ENCODE peak calls at places on chromosomes 2 and 18, in ten cellular contexts. One of them, this sample, is unnamed.

GRCh38 chr2:174952607-174953006 is 52.6 kb downstream of the CHN1 start:
- DNase-seq in left ventricle myocardium inferior: no peak
- DNase-seq in glutamatergic neuron: no peak
- DNase-seq in activated T-cell treated with anti-CD3 and anti-CD28 coated beads for 1 hour: no peak
- DNase-seq in activated CD8-positive, alpha-beta T cell treated with anti-CD3 and anti-CD28 coated beads, Interleukin-2, amount 10 ng/mL, durations not matched to agents 7 days and 5 days: no peak
- DNase-seq in stimulated activated CD8-positive, alpha-beta memory T cell treated with anti-CD3 and anti-CD28 coated beads, Interleukin-4, amount 100 ng/mL, for 4 hours: no peak
- DNase-seq in frontal cortex: no peak
- DNase-seq in cerebellar cortex: no peak
- DNase-seq in iPS-NIHi11: no peak
- DNase-seq in effector CD4-positive, alpha-beta T cell: no peak
- DNase-seq in this sample: peak; percentile 48

GRCh38 chr2:223560704-223561435 is 41.3 kb downstream of the SCG2 start:
- DNase-seq in left ventricle myocardium inferior: no peak
- DNase-seq in glutamatergic neuron: no peak
- DNase-seq in activated T-cell treated with anti-CD3 and anti-CD28 coated beads for 1 hour: no peak
- DNase-seq in activated CD8-positive, alpha-beta T cell treated with anti-CD3 and anti-CD28 coated beads, Interleukin-2, amount 10 ng/mL, durations not matched to agents 7 days and 5 days: no peak
- DNase-seq in stimulated activated CD8-positive, alpha-beta memory T cell treated with anti-CD3 and anti-CD28 coated beads, Interleukin-4, amount 100 ng/mL, for 4 hours: no peak
- DNase-seq in frontal cortex: no peak
- DNase-seq in cerebellar cortex: no peak
- DNase-seq in iPS-NIHi11: no peak
- DNase-seq in effector CD4-positive, alpha-beta T cell: no peak
- DNase-seq in this sample: no peak

GRCh38 chr18:22342625-22343024 is 75.1 kb downstream of the CTAGE1 start:
- DNase-seq in left ventricle myocardium inferior: no peak
- DNase-seq in glutamatergic neuron: no peak
- DNase-seq in activated T-cell treated with anti-CD3 and anti-CD28 coated beads for 1 hour: no peak
- DNase-seq in activated CD8-positive, alpha-beta T cell treated with anti-CD3 and anti-CD28 coated beads, Interleukin-2, amount 10 ng/mL, durations not matched to agents 7 days and 5 days: no peak
- DNase-seq in stimulated activated CD8-positive, alpha-beta memory T cell treated with anti-CD3 and anti-CD28 coated beads, Interleukin-4, amount 100 ng/mL, for 4 hours: no peak
- DNase-seq in frontal cortex: no peak
- DNase-seq in cerebellar cortex: no peak
- DNase-seq in iPS-NIHi11: no peak
- DNase-seq in effector CD4-positive, alpha-beta T cell: no peak
- DNase-seq in this sample: no peak

GRCh38 chr18:78664048-78664447 is 315.6 kb upstream of the SALL3 start:
- DNase-seq in left ventricle myocardium inferior: no peak
- DNase-seq in glutamatergic neuron: no peak
- DNase-seq in activated T-cell treated with anti-CD3 and anti-CD28 coated beads for 1 hour: no peak
- DNase-seq in activated CD8-positive, alpha-beta T cell treated with anti-CD3 and anti-CD28 coated beads, Interleukin-2, amount 10 ng/mL, durations not matched to agents 7 days and 5 days: no peak
- DNase-seq in stimulated activated CD8-positive, alpha-beta memory T cell treated with anti-CD3 and anti-CD28 coated beads, Interleukin-4, amount 100 ng/mL, for 4 hours: no peak
- DNase-seq in frontal cortex: no peak
- DNase-seq in cerebellar cortex: no peak
- DNase-seq in iPS-NIHi11: no peak
- DNase-seq in effector CD4-positive, alpha-beta T cell: no peak
- DNase-seq in this sample: no peak

GRCh38 chr2:241863021-241863954 is 4.6 kb upstream of the PDCD1 start:
- DNase-seq in left ventricle myocardium inferior: peak; percentile 8
- DNase-seq in glutamatergic neuron: peak; percentile 20
- DNase-seq in activated T-cell treated with anti-CD3 and anti-CD28 coated beads for 1 hour: no peak
- DNase-seq in activated CD8-positive, alpha-beta T cell treated with anti-CD3 and anti-CD28 coated beads, Interleukin-2, amount 10 ng/mL, durations not matched to agents 7 days and 5 days: peak; percentile 59
- DNase-seq in stimulated activated CD8-positive, alpha-beta memory T cell treated with anti-CD3 and anti-CD28 coated beads, Interleukin-4, amount 100 ng/mL, for 4 hours: peak; percentile 30
- DNase-seq in frontal cortex: no peak
- DNase-seq in cerebellar cortex: no peak
- DNase-seq in iPS-NIHi11: no peak
- DNase-seq in effector CD4-positive, alpha-beta T cell: no peak
- DNase-seq in this sample: no peak

GRCh38 chr2:210502997-210503621 is 26.6 kb upstream of the LANCL1 start:
- DNase-seq in left ventricle myocardium inferior: peak; percentile 20
- DNase-seq in glutamatergic neuron: peak; percentile 70
- DNase-seq in activated T-cell treated with anti-CD3 and anti-CD28 coated beads for 1 hour: peak; percentile 4
- DNase-seq in activated CD8-positive, alpha-beta T cell treated with anti-CD3 and anti-CD28 coated beads, Interleukin-2, amount 10 ng/mL, durations not matched to agents 7 days and 5 days: peak; percentile 46
- DNase-seq in stimulated activated CD8-positive, alpha-beta memory T cell treated with anti-CD3 and anti-CD28 coated beads, Interleukin-4, amount 100 ng/mL, for 4 hours: no peak
- DNase-seq in frontal cortex: peak; percentile 44
- DNase-seq in cerebellar cortex: peak; percentile 72
- DNase-seq in iPS-NIHi11: peak; percentile 73
- DNase-seq in effector CD4-positive, alpha-beta T cell: no peak
- DNase-seq in this sample: no peak

GRCh38 chr2:233597522-233597921 is 19.9 kb upstream of the UGT1A8 start:
- DNase-seq in left ventricle myocardium inferior: no peak
- DNase-seq in glutamatergic neuron: no peak
- DNase-seq in activated T-cell treated with anti-CD3 and anti-CD28 coated beads for 1 hour: no peak
- DNase-seq in activated CD8-positive, alpha-beta T cell treated with anti-CD3 and anti-CD28 coated beads, Interleukin-2, amount 10 ng/mL, durations not matched to agents 7 days and 5 days: no peak
- DNase-seq in stimulated activated CD8-positive, alpha-beta memory T cell treated with anti-CD3 and anti-CD28 coated beads, Interleukin-4, amount 100 ng/mL, for 4 hours: no peak
- DNase-seq in frontal cortex: no peak
- DNase-seq in cerebellar cortex: no peak
- DNase-seq in iPS-NIHi11: no peak
- DNase-seq in effector CD4-positive, alpha-beta T cell: no peak
- DNase-seq in this sample: no peak

GRCh38 chr2:236904389-236905263 is 181.1 kb upstream of the COPS8 start:
- DNase-seq in left ventricle myocardium inferior: no peak
- DNase-seq in glutamatergic neuron: no peak
- DNase-seq in activated T-cell treated with anti-CD3 and anti-CD28 coated beads for 1 hour: no peak
- DNase-seq in activated CD8-positive, alpha-beta T cell treated with anti-CD3 and anti-CD28 coated beads, Interleukin-2, amount 10 ng/mL, durations not matched to agents 7 days and 5 days: peak; percentile 1
- DNase-seq in stimulated activated CD8-positive, alpha-beta memory T cell treated with anti-CD3 and anti-CD28 coated beads, Interleukin-4, amount 100 ng/mL, for 4 hours: no peak
- DNase-seq in frontal cortex: no peak
- DNase-seq in cerebellar cortex: no peak
- DNase-seq in iPS-NIHi11: no peak
- DNase-seq in effector CD4-positive, alpha-beta T cell: no peak
- DNase-seq in this sample: no peak

GRCh38 chr2:82275599-82275998 is 1971.0 kb upstream of the LRRTM1 start:
- DNase-seq in left ventricle myocardium inferior: no peak
- DNase-seq in glutamatergic neuron: no peak
- DNase-seq in activated T-cell treated with anti-CD3 and anti-CD28 coated beads for 1 hour: no peak
- DNase-seq in activated CD8-positive, alpha-beta T cell treated with anti-CD3 and anti-CD28 coated beads, Interleukin-2, amount 10 ng/mL, durations not matched to agents 7 days and 5 days: no peak
- DNase-seq in stimulated activated CD8-positive, alpha-beta memory T cell treated with anti-CD3 and anti-CD28 coated beads, Interleukin-4, amount 100 ng/mL, for 4 hours: no peak
- DNase-seq in frontal cortex: no peak
- DNase-seq in cerebellar cortex: no peak
- DNase-seq in iPS-NIHi11: no peak
- DNase-seq in effector CD4-positive, alpha-beta T cell: no peak
- DNase-seq in this sample: no peak

GRCh38 chr2:230906471-230907230 is 18.4 kb downstream of the GPR55 start:
- DNase-seq in left ventricle myocardium inferior: no peak
- DNase-seq in glutamatergic neuron: no peak
- DNase-seq in activated T-cell treated with anti-CD3 and anti-CD28 coated beads for 1 hour: no peak
- DNase-seq in activated CD8-positive, alpha-beta T cell treated with anti-CD3 and anti-CD28 coated beads, Interleukin-2, amount 10 ng/mL, durations not matched to agents 7 days and 5 days: no peak
- DNase-seq in stimulated activated CD8-positive, alpha-beta memory T cell treated with anti-CD3 and anti-CD28 coated beads, Interleukin-4, amount 100 ng/mL, for 4 hours: no peak
- DNase-seq in frontal cortex: no peak
- DNase-seq in cerebellar cortex: no peak
- DNase-seq in iPS-NIHi11: no peak
- DNase-seq in effector CD4-positive, alpha-beta T cell: no peak
- DNase-seq in this sample: no peak

GRCh38 chr2:10909050-10909995 is 2.4 kb upstream of the KCNF1 start:
- DNase-seq in left ventricle myocardium inferior: no peak
- DNase-seq in glutamatergic neuron: peak; percentile 79
- DNase-seq in activated T-cell treated with anti-CD3 and anti-CD28 coated beads for 1 hour: no peak
- DNase-seq in activated CD8-positive, alpha-beta T cell treated with anti-CD3 and anti-CD28 coated beads, Interleukin-2, amount 10 ng/mL, durations not matched to agents 7 days and 5 days: no peak
- DNase-seq in stimulated activated CD8-positive, alpha-beta memory T cell treated with anti-CD3 and anti-CD28 coated beads, Interleukin-4, amount 100 ng/mL, for 4 hours: no peak
- DNase-seq in frontal cortex: no peak
- DNase-seq in cerebellar cortex: no peak
- DNase-seq in iPS-NIHi11: peak; percentile 78
- DNase-seq in effector CD4-positive, alpha-beta T cell: no peak
- DNase-seq in this sample: no peak

GRCh38 chr2:43178602-43179542 is 47.5 kb downstream of the ZFP36L2 start:
- DNase-seq in left ventricle myocardium inferior: peak; percentile 71
- DNase-seq in glutamatergic neuron: no peak
- DNase-seq in activated T-cell treated with anti-CD3 and anti-CD28 coated beads for 1 hour: no peak
- DNase-seq in activated CD8-positive, alpha-beta T cell treated with anti-CD3 and anti-CD28 coated beads, Interleukin-2, amount 10 ng/mL, durations not matched to agents 7 days and 5 days: no peak
- DNase-seq in stimulated activated CD8-positive, alpha-beta memory T cell treated with anti-CD3 and anti-CD28 coated beads, Interleukin-4, amount 100 ng/mL, for 4 hours: no peak
- DNase-seq in frontal cortex: peak; percentile 47
- DNase-seq in cerebellar cortex: no peak
- DNase-seq in iPS-NIHi11: peak; percentile 80
- DNase-seq in effector CD4-positive, alpha-beta T cell: no peak
- DNase-seq in this sample: no peak

GRCh38 chr2:181685150-181685688 is 4.9 kb upstream of the NEUROD1 start:
- DNase-seq in left ventricle myocardium inferior: no peak
- DNase-seq in glutamatergic neuron: no peak
- DNase-seq in activated T-cell treated with anti-CD3 and anti-CD28 coated beads for 1 hour: no peak
- DNase-seq in activated CD8-positive, alpha-beta T cell treated with anti-CD3 and anti-CD28 coated beads, Interleukin-2, amount 10 ng/mL, durations not matched to agents 7 days and 5 days: no peak
- DNase-seq in stimulated activated CD8-positive, alpha-beta memory T cell treated with anti-CD3 and anti-CD28 coated beads, Interleukin-4, amount 100 ng/mL, for 4 hours: no peak
- DNase-seq in frontal cortex: no peak
- DNase-seq in cerebellar cortex: peak; percentile 81
- DNase-seq in iPS-NIHi11: peak; percentile 61
- DNase-seq in effector CD4-positive, alpha-beta T cell: no peak
- DNase-seq in this sample: no peak

GRCh38 chr2:211396815-211397214 is 840.4 kb downstream of the CPS1 start:
- DNase-seq in left ventricle myocardium inferior: no peak
- DNase-seq in glutamatergic neuron: no peak
- DNase-seq in activated T-cell treated with anti-CD3 and anti-CD28 coated beads for 1 hour: no peak
- DNase-seq in activated CD8-positive, alpha-beta T cell treated with anti-CD3 and anti-CD28 coated beads, Interleukin-2, amount 10 ng/mL, durations not matched to agents 7 days and 5 days: no peak
- DNase-seq in stimulated activated CD8-positive, alpha-beta memory T cell treated with anti-CD3 and anti-CD28 coated beads, Interleukin-4, amount 100 ng/mL, for 4 hours: no peak
- DNase-seq in frontal cortex: no peak
- DNase-seq in cerebellar cortex: no peak
- DNase-seq in iPS-NIHi11: no peak
- DNase-seq in effector CD4-positive, alpha-beta T cell: no peak
- DNase-seq in this sample: no peak

GRCh38 chr2:240423788-240424191 is 11.7 kb upstream of the GPC1 start:
- DNase-seq in left ventricle myocardium inferior: peak; percentile 3
- DNase-seq in glutamatergic neuron: no peak
- DNase-seq in activated T-cell treated with anti-CD3 and anti-CD28 coated beads for 1 hour: no peak
- DNase-seq in activated CD8-positive, alpha-beta T cell treated with anti-CD3 and anti-CD28 coated beads, Interleukin-2, amount 10 ng/mL, durations not matched to agents 7 days and 5 days: no peak
- DNase-seq in stimulated activated CD8-positive, alpha-beta memory T cell treated with anti-CD3 and anti-CD28 coated beads, Interleukin-4, amount 100 ng/mL, for 4 hours: no peak
- DNase-seq in frontal cortex: no peak
- DNase-seq in cerebellar cortex: no peak
- DNase-seq in iPS-NIHi11: no peak
- DNase-seq in effector CD4-positive, alpha-beta T cell: peak; percentile 1
- DNase-seq in this sample: no peak

GRCh38 chr2:3480352-3481010 is 38.9 kb downstream of the ADI1 start:
- DNase-seq in left ventricle myocardium inferior: no peak
- DNase-seq in glutamatergic neuron: no peak
- DNase-seq in activated T-cell treated with anti-CD3 and anti-CD28 coated beads for 1 hour: no peak
- DNase-seq in activated CD8-positive, alpha-beta T cell treated with anti-CD3 and anti-CD28 coated beads, Interleukin-2, amount 10 ng/mL, durations not matched to agents 7 days and 5 days: no peak
- DNase-seq in stimulated activated CD8-positive, alpha-beta memory T cell treated with anti-CD3 and anti-CD28 coated beads, Interleukin-4, amount 100 ng/mL, for 4 hours: no peak
- DNase-seq in frontal cortex: no peak
- DNase-seq in cerebellar cortex: no peak
- DNase-seq in iPS-NIHi11: no peak
- DNase-seq in effector CD4-positive, alpha-beta T cell: no peak
- DNase-seq in this sample: peak; percentile 67

GRCh38 chr2:33181466-33181865 is 234.7 kb downstream of the LTBP1 start:
- DNase-seq in left ventricle myocardium inferior: no peak
- DNase-seq in glutamatergic neuron: no peak
- DNase-seq in activated T-cell treated with anti-CD3 and anti-CD28 coated beads for 1 hour: no peak
- DNase-seq in activated CD8-positive, alpha-beta T cell treated with anti-CD3 and anti-CD28 coated beads, Interleukin-2, amount 10 ng/mL, durations not matched to agents 7 days and 5 days: no peak
- DNase-seq in stimulated activated CD8-positive, alpha-beta memory T cell treated with anti-CD3 and anti-CD28 coated beads, Interleukin-4, amount 100 ng/mL, for 4 hours: no peak
- DNase-seq in frontal cortex: no peak
- DNase-seq in cerebellar cortex: no peak
- DNase-seq in iPS-NIHi11: no peak
- DNase-seq in effector CD4-positive, alpha-beta T cell: no peak
- DNase-seq in this sample: no peak

This sample was measured in Jurkat, Clone E6-1.